ENCODE peak calls at places on chromosomes 7 and 10, in six cellular contexts. B, W, Y, L, S and U are unnamed samples.

GRCh38 chr10:125859128-125859817 is 21.8 kb downstream of the DHX32 start:
- ATAC-seq in S (no peak), W (no peak), B (no peak), Y (no peak), L (no peak), U (no peak)

GRCh38 chr10:77378950-77379349 is 258.7 kb downstream of the KCNMA1 start:
- ATAC-seq in Y (no peak), S (no peak), B (no peak), L (no peak), W (no peak), U (no peak)

GRCh38 chr10:79255007-79255507 is 92.2 kb upstream of the PPIF start:
- ATAC-seq in W (no peak), Y (peak), B (no peak), L (peak), S (peak), U (peak)

GRCh38 chr10:87523731-87524130 is 19.0 kb downstream of the MINPP1 start:
- ATAC-seq in L (no peak), S (no peak), Y (no peak), W (no peak), B (peak), U (no peak)

GRCh38 chr10:23528419-23528818 is 89.5 kb downstream of the OTUD1 start:
- ATAC-seq in S (peak), Y (no peak), L (no peak), B (no peak), W (no peak), U (no peak)

GRCh38 chr10:89741126-89741762 is 39.9 kb downstream of the KIF20B start:
- ATAC-seq in W (no peak), Y (no peak), S (no peak), B (no peak), L (no peak), U (no peak)

GRCh38 chr7:29424984-29425309 is 138.7 kb upstream of the PRR15 start:
- ATAC-seq in B (no peak), S (no peak), W (no peak), L (no peak), Y (no peak), U (no peak)

GRCh38 chr7:82434275-82435022 is 9.1 kb downstream of the CACNA2D1 start:
- ATAC-seq in B (no peak), W (no peak), Y (no peak), S (no peak), L (no peak), U (no peak)

GRCh38 chr7:113774182-113774807 is 144.5 kb downstream of the PPP1R3A start:
- ATAC-seq in L (no peak), B (peak), W (no peak), S (no peak), Y (no peak), U (no peak)

GRCh38 chr10:132193907-132194552 is 7.3 kb downstream of the DPYSL4 start:
- ATAC-seq in S (peak), Y (peak), L (peak), B (peak), W (no peak), U (no peak)

GRCh38 chr7:54653905-54654304 is 105.1 kb downstream of the SEC61G start:
- ATAC-seq in Y (no peak), B (no peak), W (no peak), S (no peak), L (no peak), U (no peak)

GRCh38 chr10:132624847-132625839 is 87.6 kb downstream of the INPP5A start:
- ATAC-seq in Y (no peak), W (peak), B (no peak), S (no peak), L (no peak), U (no peak)

GRCh38 chr7:77537595-77538185 is 595 bp downstream of the PTPN12 start:
- ATAC-seq in S (peak), Y (peak), L (peak), W (peak), B (peak), U (peak)

GRCh38 chr7:27156508-27156898 is at the start of gene HOXA7:
- ATAC-seq in L (no peak), S (no peak), B (no peak), Y (no peak), W (peak), U (peak)

GRCh38 chr10:126242352-126243260 is 145.7 kb downstream of the ADAM12 start:
- ATAC-seq in Y (no peak), B (peak), S (no peak), L (no peak), W (peak), U (peak)

GRCh38 chr10:131159771-131160170 is 151.8 kb downstream of the TCERG1L start:
- ATAC-seq in B (no peak), S (no peak), W (no peak), L (no peak), Y (no peak), U (no peak)

GRCh38 chr10:26468691-26469090 is 30.6 kb downstream of the APBB1IP start:
- ATAC-seq in S (peak), W (peak), L (peak), Y (peak), B (peak), U (peak)

GRCh38 chr7:135706038-135706742 is 21.8 kb downstream of the SLC13A4 start:
- ATAC-seq in S (no peak), L (no peak), Y (no peak), B (no peak), W (no peak), U (peak)

GRCh38 chr10:102635377-102635776 is 8.9 kb upstream of the TRIM8 start:
- ATAC-seq in L (peak), S (peak), W (no peak), Y (no peak), B (no peak), U (no peak)

GRCh38 chr7:112337892-112338291 is 112.4 kb upstream of the IFRD1 start:
- ATAC-seq in Y (no peak), L (no peak), W (no peak), B (no peak), S (no peak), U (no peak)